ENCODE peak calls at places on chromosomes 4 and X, in seven cellular contexts. Z, K, W, X, L, A and U are unnamed samples.

GRCh38 chr4:153651041-153651960 is 32.8 kb upstream of the TLR2 start:
- DNase-seq in Z (peak), K (peak), W (no peak), X (no peak), L (no peak), A (peak), U (no peak)

GRCh38 chr4:55684276-55684675 is 48.2 kb upstream of the NMU start:
- DNase-seq in Z (no peak), K (no peak), W (no peak), X (no peak), L (no peak), A (no peak), U (no peak)

GRCh38 chrX:3271485-3272186 is 74.8 kb downstream of the MXRA5 start:
- DNase-seq in Z (no peak), K (no peak), W (no peak), X (no peak), L (no peak), A (no peak), U (no peak)

GRCh38 chr4:141642068-141642467 is 5.7 kb downstream of the IL15 start:
- DNase-seq in Z (no peak), K (no peak), W (no peak), X (no peak), L (no peak), A (no peak), U (no peak)

GRCh38 chr4:8315343-8316250 is 46.0 kb downstream of the HTRA3 start:
- DNase-seq in Z (peak), K (no peak), W (no peak), X (peak), L (no peak), A (peak), U (peak)

GRCh38 chr4:90443231-90443630 is 316.0 kb downstream of the CCSER1 start:
- DNase-seq in Z (no peak), K (no peak), W (no peak), X (no peak), L (no peak), A (no peak), U (no peak)

GRCh38 chrX:108945883-108946523 is 209.6 kb upstream of the IRS4 start:
- DNase-seq in Z (no peak), K (no peak), W (no peak), X (no peak), L (no peak), A (no peak), U (no peak)

GRCh38 chr4:176793060-176793605 is 411 bp upstream of the VEGFC start:
- DNase-seq in Z (no peak), K (no peak), W (no peak), X (no peak), L (no peak), A (no peak), U (peak)

GRCh38 chr4:87896020-87896621 is 63.4 kb downstream of the MEPE start:
- DNase-seq in Z (no peak), K (peak), W (no peak), X (no peak), L (no peak), A (no peak), U (peak)

GRCh38 chrX:16278927-16279326 is 111.6 kb downstream of the MAGEB17 start:
- DNase-seq in Z (no peak), K (peak), W (no peak), X (no peak), L (no peak), A (no peak), U (peak)

GRCh38 chr4:119697887-119698393 is 69.3 kb upstream of the PDE5A start:
- DNase-seq in Z (no peak), K (no peak), W (no peak), X (no peak), L (no peak), A (no peak), U (no peak)